ENCODE peak calls at places on chromosomes 13 and 19, in seven cellular contexts. G, N, C, K, B, W and Z are unnamed samples.

GRCh38 chr19:33785795-33786194 is 10.9 kb upstream of the KCTD15 start:
- DNase-seq in G (peak), N (no peak), C (peak), K (no peak), W (no peak), B (no peak), Z (no peak)

GRCh38 chr19:17841371-17841809 is 6.4 kb downstream of the JAK3 start:
- DNase-seq in N (no peak), B (no peak), G (no peak), W (no peak), K (no peak), C (no peak), Z (no peak)

GRCh38 chr13:94620286-94620896 is 18.7 kb downstream of the GPR180 start:
- DNase-seq in G (peak), W (no peak), K (peak), N (peak), B (no peak), C (peak), Z (peak)

GRCh38 chr13:22561581-22561980 is 619.2 kb upstream of the SGCG start:
- DNase-seq in N (no peak), C (peak), W (no peak), K (no peak), B (no peak), G (no peak), Z (no peak)

GRCh38 chr13:51894239-51894638 is 32.5 kb downstream of the CCDC70 start:
- DNase-seq in N (no peak), B (no peak), C (no peak), W (no peak), K (peak), G (no peak), Z (peak)

GRCh38 chr13:49351871-49352270 is 92.0 kb downstream of the CAB39L start:
- DNase-seq in K (no peak), C (peak), N (no peak), W (no peak), B (no peak), G (no peak), Z (no peak)

GRCh38 chr19:21610787-21611186 is 105.4 kb downstream of the ZNF429 start:
- DNase-seq in G (no peak), K (no peak), W (no peak), C (no peak), B (no peak), N (no peak), Z (no peak)

GRCh38 chr13:72599148-72599743 is 128.2 kb downstream of the MZT1 start:
- DNase-seq in G (no peak), C (no peak), K (no peak), B (no peak), N (no peak), W (no peak), Z (no peak)

GRCh38 chr19:45767881-45768643 is 990 bp downstream of the SIX5 start:
- DNase-seq in K (peak), C (peak), G (peak), B (peak), N (peak), W (no peak), Z (no peak)

GRCh38 chr13:111323950-111324651 is 3.7 kb downstream of the TEX29 start:
- DNase-seq in G (no peak), W (no peak), K (peak), N (no peak), B (no peak), C (no peak), Z (no peak)

GRCh38 chr19:17511724-17512573 is 500 bp downstream of the PGLS start:
- DNase-seq in C (peak), W (no peak), K (peak), N (peak), B (peak), G (peak), Z (peak)

GRCh38 chr13:98664047-98664446 is 87.1 kb upstream of the STK24 start:
- DNase-seq in K (no peak), B (no peak), C (peak), N (no peak), W (peak), G (peak), Z (no peak)

GRCh38 chr13:112958127-112958989 is 10.7 kb upstream of the MCF2L start:
- DNase-seq in W (no peak), N (no peak), B (no peak), K (peak), G (no peak), C (no peak), Z (no peak)

GRCh38 chr19:1125601-1126533 is 22.1 kb downstream of the GPX4 start:
- DNase-seq in C (peak), W (no peak), K (no peak), B (no peak), G (peak), N (no peak), Z (no peak)

GRCh38 chr19:18915639-18916038 is 3.5 kb downstream of the COPE start:
- DNase-seq in C (peak), W (no peak), K (peak), B (no peak), N (peak), G (peak), Z (peak)

GRCh38 chr19:1140673-1141072 is 33.4 kb downstream of the SBNO2 start:
- DNase-seq in G (no peak), B (no peak), N (no peak), C (no peak), K (no peak), W (no peak), Z (no peak)

GRCh38 chr19:14562660-14563589 is 8.9 kb downstream of the NDUFB7 start:
- DNase-seq in B (no peak), C (no peak), G (no peak), W (no peak), N (no peak), K (peak), Z (no peak)

GRCh38 chr19:49436381-49437017 is 4.8 kb downstream of the SLC17A7 start:
- DNase-seq in W (no peak), K (peak), N (peak), C (no peak), G (peak), B (no peak), Z (peak)

GRCh38 chr13:111912453-111912866 is 154.5 kb upstream of the SOX1 start:
- DNase-seq in N (no peak), C (no peak), B (no peak), W (no peak), G (no peak), K (peak), Z (no peak)

GRCh38 chr19:1064661-1065605 is 2.0 kb upstream of the ARHGAP45 start:
- DNase-seq in N (peak), G (peak), C (peak), K (peak), W (no peak), B (peak), Z (peak)

GRCh38 chr13:60654405-60654804 is 257.4 kb downstream of the TDRD3 start:
- DNase-seq in K (peak), B (no peak), W (no peak), G (peak), C (no peak), N (no peak), Z (peak)

GRCh38 chr13:62721893-62722292 is 1306.2 kb upstream of the PCDH20 start:
- DNase-seq in N (no peak), C (no peak), K (no peak), G (no peak), B (no peak), W (no peak), Z (no peak)

GRCh38 chr19:29678484-29679106 is 13.3 kb downstream of the PLEKHF1 start:
- DNase-seq in G (no peak), N (no peak), W (no peak), B (no peak), C (no peak), K (no peak), Z (no peak)

GRCh38 chr19:32223595-32224370 is 121.6 kb upstream of the ZNF507 start:
- DNase-seq in G (no peak), N (no peak), W (no peak), B (no peak), K (no peak), C (no peak), Z (no peak)

GRCh38 chr19:12681074-12681987 is at the start of gene DHPS:
- DNase-seq in C (peak), G (peak), K (peak), N (peak), W (peak), B (peak), Z (peak)

GRCh38 chr19:821228-821975 is at the start of gene PLPPR3:
- DNase-seq in K (peak), W (no peak), N (no peak), B (no peak), G (no peak), C (no peak), Z (no peak)

GRCh38 chr19:5676105-5676671 is 4.1 kb downstream of the MICOS13 start:
- DNase-seq in K (no peak), W (no peak), G (no peak), B (no peak), N (no peak), C (no peak), Z (no peak)

GRCh38 chr19:16073988-16074387 is 2.3 kb upstream of the TPM4 start:
- DNase-seq in W (no peak), N (peak), K (peak), B (no peak), C (no peak), G (no peak), Z (no peak)

GRCh38 chr19:1483979-1484428 is 5.0 kb upstream of the C19orf25 start:
- DNase-seq in C (no peak), B (no peak), G (no peak), W (no peak), K (no peak), N (no peak), Z (no peak)

GRCh38 chr19:18204394-18205179 is 745 bp upstream of the RAB3A start:
- DNase-seq in W (no peak), K (peak), B (peak), G (no peak), N (no peak), C (peak), Z (no peak)

GRCh38 chr19:44792286-44792685 is 14.6 kb downstream of the CBLC start:
- DNase-seq in W (no peak), C (no peak), G (no peak), K (no peak), N (peak), B (no peak), Z (no peak)

GRCh38 chr13:21837841-21838551 is 167.1 kb downstream of the FGF9 start:
- DNase-seq in W (peak), B (no peak), N (no peak), C (peak), K (no peak), G (no peak), Z (no peak)